ENCODE peak calls at places on chromosomes 5 and 9, in four cellular contexts. S is HepG2, B is GM23338, C is SK-N-SH. W is an unnamed sample.

GRCh38 chr5:159975462-159976019 is 33.4 kb upstream of the TTC1 start:
- DNase-seq in S (peak), B (peak), C (peak), W (peak)

GRCh38 chr9:121860744-121861143 is 209.3 kb downstream of the DAB2IP start:
- DNase-seq in S (no peak), B (no peak), C (no peak), W (no peak)

GRCh38 chr5:131633830-131634229 is 1.2 kb downstream of the RAPGEF6 start:
- DNase-seq in S (no peak), B (no peak), C (no peak), W (no peak)

GRCh38 chr5:178196986-178197385 is 7.3 kb upstream of the HNRNPAB start:
- DNase-seq in S (peak), B (peak), C (peak), W (no peak)

GRCh38 chr9:136521541-136521940 is 24.3 kb downstream of the NOTCH1 start:
- DNase-seq in S (no peak), B (no peak), C (no peak), W (no peak)

GRCh38 chr5:133347039-133347438 is 265.3 kb downstream of the FSTL4 start:
- DNase-seq in S (peak), B (peak), C (no peak), W (peak)

GRCh38 chr5:132807163-132807838 is 5.8 kb upstream of the SOWAHA start:
- DNase-seq in S (peak), B (peak), C (no peak), W (peak)

GRCh38 chr5:134275822-134276221 is 49.9 kb upstream of the PPP2CA start:
- DNase-seq in S (no peak), B (no peak), C (no peak), W (no peak)

GRCh38 chr9:91427873-91428272 is 4.2 kb upstream of the NFIL3 start:
- DNase-seq in S (peak), B (no peak), C (no peak), W (peak)

GRCh38 chr5:85293139-85293785 is 908.6 kb upstream of the EDIL3 start:
- DNase-seq in S (peak), B (no peak), C (no peak), W (no peak)

DNA sequence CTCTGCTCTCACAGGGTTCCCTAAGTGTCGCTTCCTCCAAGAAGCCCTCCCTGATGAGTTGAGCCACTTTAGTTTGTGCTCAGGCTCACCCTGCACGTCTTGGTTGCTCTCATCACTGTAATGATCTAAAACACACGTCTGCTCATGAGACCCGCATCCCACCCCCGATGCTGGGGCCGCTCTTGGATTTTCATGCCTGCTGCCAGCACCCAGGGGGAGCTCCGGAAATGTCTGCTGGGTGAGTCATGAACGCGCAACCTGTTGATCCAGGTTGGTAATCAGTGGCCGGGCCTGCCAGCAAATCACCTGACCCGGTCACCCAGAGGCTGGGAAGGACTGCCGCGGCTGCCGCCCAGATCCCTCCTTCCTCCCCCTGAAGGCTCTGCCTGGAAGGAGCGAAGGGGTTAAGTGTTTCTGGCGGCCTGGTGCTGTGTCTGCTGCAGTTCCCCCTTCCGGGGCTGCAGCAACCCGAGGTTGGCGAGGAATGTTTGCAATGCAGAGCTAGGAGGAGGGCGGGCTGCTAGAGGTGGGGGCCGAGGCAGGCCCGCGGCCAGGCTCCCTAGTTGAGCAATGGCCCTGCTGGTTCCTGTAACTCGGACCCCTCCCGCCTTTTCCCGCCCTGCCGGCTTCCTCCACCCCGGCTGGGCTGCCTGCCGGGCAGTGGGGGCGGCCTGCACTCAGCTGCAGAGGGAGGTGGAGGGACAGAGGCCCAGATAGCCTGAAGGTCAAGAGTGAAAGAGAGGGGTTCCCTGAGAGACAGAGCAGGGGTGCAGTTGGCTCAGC is 156.1 kb upstream of the IER5L start:
- DNase-seq in S (peak), B (peak), C (peak), W (peak)
- TF ChIP-seq REST in S (no peak), B (no peak), C (peak), W (no peak)

DNA sequence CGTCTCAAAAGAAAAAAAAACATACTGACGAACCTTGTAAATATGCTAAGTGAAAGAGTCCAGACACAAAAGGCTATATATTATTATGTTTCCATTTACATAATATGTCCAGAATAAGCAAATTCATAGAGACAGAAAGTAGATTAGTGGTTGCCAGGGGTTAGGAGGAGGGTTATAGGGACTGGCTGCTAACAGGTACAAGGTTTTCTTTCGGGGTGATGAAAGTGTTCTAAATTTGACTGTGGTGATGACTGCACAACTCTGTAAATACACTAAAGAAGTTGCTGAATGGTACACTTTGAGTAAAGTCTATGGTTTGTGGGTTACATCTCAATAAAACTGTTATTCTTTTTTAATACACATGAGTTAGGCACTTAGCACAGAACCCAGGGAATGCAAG is 98.8 kb downstream of the MYO10 start:
- DNase-seq in S (no peak), B (no peak), C (no peak), W (no peak)
- TF ChIP-seq REST in S (no peak), B (no peak), C (no peak), W (no peak)

DNA sequence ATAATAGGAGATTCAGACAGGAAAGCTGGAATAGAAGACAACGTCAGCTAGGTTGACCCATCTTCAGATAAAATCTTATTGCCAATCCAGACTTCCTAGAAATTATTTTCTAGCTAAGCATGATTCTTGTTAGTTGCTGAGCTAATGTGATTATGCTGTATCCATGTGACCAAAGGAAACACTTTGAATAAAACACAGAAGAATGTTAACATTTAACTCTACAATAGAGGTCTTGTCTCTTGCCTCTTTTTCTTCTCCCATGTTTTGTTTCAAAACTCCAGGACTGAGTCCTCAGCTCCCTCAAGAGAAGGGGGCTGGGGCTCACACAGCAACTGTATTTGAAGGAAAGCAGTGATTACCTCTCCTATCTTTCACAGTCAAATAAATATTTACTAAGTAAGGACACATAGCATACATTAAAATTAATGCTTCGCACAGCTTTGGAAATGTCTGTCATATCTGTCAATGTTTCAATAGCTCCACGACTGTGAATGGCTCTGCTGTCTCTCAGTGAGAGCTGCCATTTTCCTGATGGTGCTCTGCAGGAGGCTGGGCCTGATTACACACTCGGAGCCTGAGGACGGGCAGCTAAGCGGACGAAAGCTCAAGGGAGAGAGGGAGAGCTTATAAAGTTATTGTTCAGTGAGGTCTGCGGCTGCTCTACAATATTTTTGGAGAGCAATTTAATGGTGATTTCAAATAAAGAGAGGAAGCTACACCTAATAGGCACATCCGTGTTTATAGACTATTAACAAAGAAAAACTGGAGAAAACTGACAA is 64.8 kb upstream of the ZNF462 start:
- DNase-seq in S (no peak), B (no peak), C (no peak), W (no peak)
- TF ChIP-seq REST in S (no peak), B (no peak), C (no peak), W (no peak)

GRCh38 chr9:104686081-104686480 is 8.2 kb upstream of the OR13D1 start:
- DNase-seq in S (no peak), B (no peak), C (no peak), W (no peak)
- TF ChIP-seq REST in S (no peak), B (no peak), C (no peak), W (no peak)

GRCh38 chr5:115795700-115796099 is 20.8 kb downstream of the CDO1 start:
- DNase-seq in S (no peak), B (no peak), C (no peak), W (no peak)

GRCh38 chr5:115800108-115800507 is 16.4 kb downstream of the CDO1 start:
- DNase-seq in S (no peak), B (no peak), C (no peak), W (no peak)

GRCh38 chr5:115801152-115801551 is 15.3 kb downstream of the CDO1 start:
- DNase-seq in S (no peak), B (no peak), C (no peak), W (no peak)

GRCh38 chr5:115798252-115798651 is 18.2 kb downstream of the CDO1 start:
- DNase-seq in S (no peak), B (no peak), C (no peak), W (no peak)

GRCh38 chr5:115796656-115797055 is 19.8 kb downstream of the CDO1 start:
- DNase-seq in S (no peak), B (no peak), C (no peak), W (no peak)
- TF ChIP-seq REST in S (no peak), B (no peak), C (no peak), W (no peak)

GRCh38 chr5:68745459-68745858 is 348.4 kb upstream of the SLC30A5 start:
- DNase-seq in S (no peak), B (peak), C (no peak), W (no peak)
- TF ChIP-seq REST in S (no peak), B (no peak), C (no peak), W (no peak)